ENCODE peak calls at places on chromosome 15, in seven cellular contexts. P is esophagus squamous epithelium; O is stomach; A is ovary; W is HCT116; H is CD8-positive, alpha-beta memory T cell; N is osteoblast. X is an unnamed sample. For H3K27me3, the result is how much of the 10 kb centered on the place peaks cover.

GRCh38 chr15:82847703-82848102 is 38.3 kb downstream of the WHAMM start:
- DNase-seq in P (no peak), O (no peak), A (no peak), W (no peak), H (no peak), N (no peak), X (no peak)

GRCh38 chr15:83092309-83092976 is 15.0 kb upstream of the TM6SF1 start:
- DNase-seq in P (peak), O (peak), A (no peak), W (no peak), H (no peak), N (no peak), X (no peak)

GRCh38 chr15:59998256-59999063 is 5.7 kb upstream of the FOXB1 start:
- DNase-seq in P (no peak), O (no peak), A (no peak), W (no peak), H (no peak), N (peak), X (no peak)

GRCh38 chr15:64247535-64247905 is 84.7 kb upstream of the PPIB start:
- DNase-seq in P (no peak), O (no peak), A (no peak), W (no peak), H (no peak), N (no peak), X (no peak)

GRCh38 chr15:72740202-72740601 is 43.4 kb downstream of the ADPGK start:
- DNase-seq in P (no peak), O (no peak), A (no peak), W (no peak), H (peak), N (no peak), X (no peak)

GRCh38 chr15:27899583-27900295 is 199.4 kb downstream of the OCA2 start:
- DNase-seq in P (no peak), O (no peak), A (no peak), W (no peak), H (no peak), N (no peak), X (no peak)

GRCh38 chr15:51380999-51381806 is 39.7 kb downstream of the GLDN start:
- DNase-seq in P (no peak), O (peak), A (peak), W (peak), H (no peak), N (peak), X (peak)

GRCh38 chr15:45812200-45812599 is 177.4 kb downstream of the SQOR start:
- DNase-seq in P (no peak), O (no peak), A (no peak), W (no peak), H (no peak), N (no peak), X (no peak)

GRCh38 chr15:90192961-90193786 is 8.0 kb upstream of the SEMA4B start:
- DNase-seq in P (no peak), O (no peak), A (no peak), W (no peak), H (peak), N (no peak), X (no peak)
- H3K27ac ChIP-seq in P (peak), O (peak), A (peak), W (peak), H (no peak), N (no peak), X (no peak)

DNA sequence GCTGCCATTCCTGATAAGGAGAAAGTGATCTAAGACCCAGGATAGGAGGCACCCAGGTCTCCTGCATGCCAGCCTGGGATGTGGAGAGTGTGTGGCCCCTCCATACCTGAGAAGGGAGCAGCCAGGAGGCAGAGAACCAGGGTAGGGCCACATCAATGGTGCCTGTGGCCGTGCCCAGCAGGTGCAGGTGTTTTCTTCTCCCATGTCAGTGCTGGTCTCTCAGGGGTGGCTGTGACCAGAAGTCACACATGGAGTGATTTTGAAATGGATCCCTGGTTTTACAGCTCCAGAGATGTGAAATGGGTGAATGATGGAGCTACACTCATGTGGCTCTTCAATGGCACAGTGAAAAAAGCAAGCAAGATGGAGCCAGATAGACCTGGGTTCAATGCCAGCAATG is 3.3 kb upstream of the ISL2 start:
- DNase-seq in P (no peak), O (no peak), A (no peak), W (no peak), H (no peak), N (no peak), X (no peak)
- H3K27me3 ChIP-seq in P (under half), O (under half), A (under half), W (under half), H (under half), N (under half), X (under half)

GRCh38 chr15:66907826-66908502 is 157.4 kb upstream of the SMAD3 start:
- DNase-seq in P (no peak), O (no peak), A (no peak), W (no peak), H (no peak), N (no peak), X (no peak)
- H3K27ac ChIP-seq in P (peak), O (peak), A (no peak), W (no peak), H (no peak), N (no peak), X (no peak)

DNA sequence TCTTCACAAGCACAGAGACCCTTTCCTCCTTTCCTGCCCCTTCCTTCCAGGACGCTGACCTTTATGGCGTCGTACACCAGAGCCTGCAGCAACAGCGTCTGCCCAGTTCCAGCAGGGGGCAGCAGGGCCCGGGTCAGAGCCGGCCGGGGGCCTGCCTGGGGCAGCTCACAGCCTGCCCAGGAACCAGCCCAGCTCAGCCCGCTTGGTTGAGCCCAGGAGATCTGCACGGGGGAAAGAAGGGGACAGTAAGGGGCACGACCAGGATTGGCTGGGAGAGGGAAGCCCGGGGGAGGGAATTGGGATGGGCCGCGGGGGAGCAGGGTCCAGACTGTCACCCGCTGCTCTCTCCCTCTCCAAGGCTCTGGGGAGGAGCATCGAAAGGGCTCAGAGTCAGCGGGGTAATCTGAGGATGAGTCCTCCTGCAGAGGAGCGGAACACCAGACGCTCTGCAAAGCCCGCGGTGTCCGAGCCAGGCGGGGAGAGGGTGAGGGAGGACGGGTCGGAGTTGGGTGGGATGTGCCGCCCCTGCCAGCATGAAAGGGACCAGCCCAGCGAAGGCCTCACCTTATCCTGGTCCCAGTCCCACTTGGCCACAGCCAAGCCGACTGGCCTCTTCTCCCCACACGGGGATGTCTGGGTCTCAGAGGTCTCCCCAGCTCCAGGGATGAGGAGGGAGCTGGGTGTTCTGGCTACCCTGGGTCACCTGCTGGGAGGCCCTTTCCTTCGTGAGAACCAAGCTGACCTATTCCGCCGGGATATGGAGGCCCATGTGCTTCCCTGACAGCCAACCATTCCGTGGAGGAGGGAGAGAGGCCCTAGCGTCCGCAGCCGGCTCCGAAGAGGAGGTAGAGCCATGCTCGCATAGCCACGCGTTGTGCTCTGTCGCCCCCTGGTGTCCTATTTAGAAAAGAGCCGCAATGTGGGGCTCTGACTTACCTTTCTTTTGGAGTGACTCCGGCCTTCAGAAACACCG is 7.4 kb upstream of the IGDCC3 start:
- DNase-seq in P (peak), O (peak), A (peak), W (peak), H (peak), N (peak), X (no peak)
- H3K27me3 ChIP-seq in P (under half), O (under half), A (under half), W (under half), H (under half), N (under half), X (under half)

DNA sequence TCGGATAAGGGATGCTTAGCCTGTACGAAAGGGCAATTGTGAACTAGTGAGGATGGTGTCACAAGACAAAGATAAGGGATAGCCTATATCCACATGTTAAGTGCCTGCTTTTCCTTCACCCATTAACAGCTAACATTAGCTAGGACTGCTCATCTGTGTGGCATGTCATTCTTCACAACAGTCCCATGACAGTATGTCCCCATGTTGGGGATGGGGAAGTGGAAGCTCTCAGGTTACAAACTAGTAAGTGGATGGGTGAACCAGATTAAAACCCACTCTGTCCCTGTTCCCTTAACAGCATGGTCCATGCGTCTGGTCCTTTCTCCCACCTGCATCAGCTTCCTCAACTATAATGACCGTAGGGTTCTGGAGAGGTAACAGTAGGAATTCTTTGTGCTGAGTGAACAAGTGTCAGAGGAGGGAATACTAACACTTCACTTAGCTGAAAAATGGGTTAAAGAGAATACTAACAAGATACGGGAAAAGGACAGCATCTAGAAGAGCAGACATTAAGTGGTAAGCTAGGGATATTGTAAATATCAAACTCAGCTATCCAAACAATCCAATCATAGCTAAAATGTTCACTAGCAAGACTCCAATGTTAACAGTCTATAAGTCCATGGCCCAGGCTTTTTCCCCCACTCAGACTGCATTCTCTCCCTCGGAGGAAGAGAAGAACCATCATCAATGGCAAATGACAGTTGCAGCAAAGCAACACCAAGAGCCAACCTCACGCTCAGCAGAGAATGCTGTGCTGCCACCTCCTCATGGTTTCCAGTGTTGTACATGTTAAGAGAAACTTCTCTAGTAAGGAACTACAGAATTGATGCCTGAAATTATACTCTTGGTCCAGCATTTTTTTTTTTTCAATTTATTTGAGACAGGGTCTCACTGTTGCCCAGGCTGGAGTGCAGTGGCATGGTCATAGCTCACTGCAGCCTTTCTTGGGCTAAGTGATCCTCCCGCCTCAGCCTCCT is 5.0 kb downstream of the RPLP1 start:
- DNase-seq in P (no peak), O (no peak), A (no peak), W (no peak), H (no peak), N (no peak), X (no peak)
- H3K27ac ChIP-seq in P (no peak), O (no peak), A (no peak), W (peak), H (no peak), N (no peak), X (no peak)

DNA sequence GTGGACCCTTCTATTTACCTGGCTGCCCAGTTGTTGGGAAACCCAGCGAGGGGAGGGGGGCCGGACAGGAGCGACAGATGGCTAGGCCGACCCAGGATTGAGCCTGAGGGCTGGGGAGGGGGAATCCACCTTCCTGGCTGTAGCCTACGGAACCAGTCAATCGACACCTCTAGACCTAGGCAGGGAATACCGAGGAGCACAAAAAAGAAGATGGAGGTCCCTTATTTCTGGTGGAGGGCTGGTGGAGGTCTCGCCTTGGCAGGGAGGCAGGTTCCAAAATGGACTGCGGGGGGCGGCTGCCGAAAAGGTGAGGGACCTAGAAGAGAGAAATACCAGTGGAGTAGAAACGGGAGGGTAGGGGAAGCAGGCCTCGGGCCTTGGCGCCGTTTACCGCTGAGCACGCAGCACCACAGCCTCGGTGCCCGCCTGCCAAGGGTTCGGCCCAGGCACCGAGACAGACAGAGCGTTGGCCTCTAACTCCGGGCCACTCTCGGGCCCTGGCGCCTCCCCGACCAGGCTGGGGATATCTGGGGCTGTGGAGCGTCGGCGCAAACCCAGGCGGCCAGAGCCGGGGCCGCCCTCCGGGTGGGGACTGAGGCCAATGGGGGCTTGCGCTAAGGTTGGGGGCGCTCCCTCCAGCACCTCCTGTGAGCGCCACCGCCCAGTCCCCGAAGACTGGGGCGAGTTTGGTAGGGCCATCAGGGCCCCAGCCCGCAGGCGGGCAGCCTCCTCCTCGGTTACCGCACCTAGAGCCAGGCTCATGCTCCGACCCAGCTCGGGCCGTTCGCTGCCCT is 1.6 kb downstream of the ANKRD63 start:
- DNase-seq in P (no peak), O (no peak), A (no peak), W (no peak), H (no peak), N (no peak), X (no peak)
- H3K27me3 ChIP-seq in P (under half), O (half or more), A (under half), W (under half), H (under half), N (half or more), X (under half)

X was measured in iPS DF 6.9.